ENCODE peak calls at places on chromosomes 2 and 18, in five cellular contexts. T, G, L, R and O are unnamed samples.

GRCh38 chr18:24010673-24011072 is 3.9 kb upstream of the TTC39C start:
- DNase-seq in T (no peak), G (no peak), L (no peak), R (no peak), O (no peak)

GRCh38 chr18:524496-524895 is 24.0 kb upstream of the COLEC12 start:
- DNase-seq in T (no peak), G (no peak), L (no peak), R (no peak), O (no peak)

GRCh38 chr2:48183276-48183675 is 277.0 kb upstream of the FBXO11 start:
- DNase-seq in T (no peak), G (no peak), L (no peak), R (no peak), O (no peak)

GRCh38 chr2:165182029-165182428 is 21.8 kb downstream of the SCN3A start:
- DNase-seq in T (no peak), G (no peak), L (no peak), R (no peak), O (no peak)

GRCh38 chr18:37577051-37577611 is 11.5 kb upstream of the CELF4 start:
- DNase-seq in T (no peak), G (no peak), L (no peak), R (peak; percentile 89), O (no peak)

GRCh38 chr18:26868968-26869586 is 3.6 kb upstream of the AQP4 start:
- DNase-seq in T (no peak), G (no peak), L (no peak), R (no peak), O (no peak)

GRCh38 chr2:216849987-216850386 is 9.9 kb downstream of the TNP1 start:
- DNase-seq in T (no peak), G (no peak), L (peak; percentile 11), R (no peak), O (no peak)

GRCh38 chr2:203959265-203960034 is 22.9 kb downstream of the ICOS start:
- DNase-seq in T (no peak), G (no peak), L (no peak), R (no peak), O (no peak)

GRCh38 chr2:154623819-154624218 is 74.7 kb upstream of the KCNJ3 start:
- DNase-seq in T (no peak), G (peak; percentile 42), L (no peak), R (peak; percentile 10), O (peak; percentile 56)

GRCh38 chr2:203238329-203238710 is 498 bp upstream of the CYP20A1 start:
- DNase-seq in T (no peak), G (no peak), L (no peak), R (no peak), O (no peak)

GRCh38 chr18:22021701-22022100 is 147.7 kb upstream of the GATA6 start:
- DNase-seq in T (no peak), G (peak; percentile 69), L (no peak), R (no peak), O (no peak)

GRCh38 chr2:169007941-169008340 is 23.2 kb downstream of the ABCB11 start:
- DNase-seq in T (no peak), G (no peak), L (no peak), R (no peak), O (no peak)

GRCh38 chr2:38266382-38267051 is 110.6 kb downstream of the ATL2 start:
- DNase-seq in T (no peak), G (no peak), L (no peak), R (no peak), O (no peak)

GRCh38 chr2:235268535-235268934 is 225.3 kb upstream of the AGAP1 start:
- DNase-seq in T (no peak), G (no peak), L (no peak), R (no peak), O (no peak)

GRCh38 chr18:48715651-48716354 is 177.0 kb downstream of the CTIF start:
- DNase-seq in T (no peak), G (no peak), L (no peak), R (no peak), O (no peak)

GRCh38 chr2:127589876-127590275 is 54.4 kb downstream of the MYO7B start:
- DNase-seq in T (no peak), G (no peak), L (no peak), R (no peak), O (no peak)

GRCh38 chr2:180705551-180705950 is 274.9 kb upstream of the UBE2E3 start:
- DNase-seq in T (no peak), G (no peak), L (no peak), R (no peak), O (no peak)

GRCh38 chr2:30444283-30444682 is 2.8 kb upstream of the LCLAT1 start:
- DNase-seq in T (no peak), G (no peak), L (no peak), R (no peak), O (no peak)

GRCh38 chr2:219916261-219916660 is 288.8 kb downstream of the SLC4A3 start:
- DNase-seq in T (no peak), G (no peak), L (no peak), R (no peak), O (no peak)

GRCh38 chr2:216142540-216142939 is 33.4 kb downstream of the XRCC5 start:
- DNase-seq in T (peak; percentile 70), G (no peak), L (no peak), R (no peak), O (no peak)

GRCh38 chr2:205684871-205685313 is 2.6 kb downstream of the NRP2 start:
- DNase-seq in T (no peak), G (no peak), L (no peak), R (no peak), O (no peak)

GRCh38 chr18:67875057-67875456 is 358.5 kb upstream of the DSEL start:
- DNase-seq in T (no peak), G (no peak), L (no peak), R (no peak), O (no peak)

GRCh38 chr18:21739604-21740473 is 753 bp upstream of the MIB1 start:
- DNase-seq in T (no peak), G (no peak), L (peak; percentile 41), R (no peak), O (no peak)

GRCh38 chr18:74499633-74500032 is 3.5 kb downstream of the CNDP2 start:
- DNase-seq in T (peak; percentile 37), G (no peak), L (peak; percentile 49), R (no peak), O (no peak)

GRCh38 chr2:96874099-96874831 is 4.4 kb upstream of the SEMA4C start:
- DNase-seq in T (peak; percentile 76), G (no peak), L (no peak), R (no peak), O (no peak)

GRCh38 chr18:48222118-48222517 is 187.1 kb downstream of the ZBTB7C start:
- DNase-seq in T (peak; percentile 2), G (peak; percentile 10), L (no peak), R (no peak), O (no peak)

GRCh38 chr2:174195253-174195652 is 53.1 kb downstream of the OLA1 start:
- DNase-seq in T (no peak), G (no peak), L (no peak), R (no peak), O (no peak)

GRCh38 chr2:169237286-169237685 is 125.0 kb downstream of the LRP2 start:
- DNase-seq in T (no peak), G (no peak), L (no peak), R (no peak), O (no peak)

DNA sequence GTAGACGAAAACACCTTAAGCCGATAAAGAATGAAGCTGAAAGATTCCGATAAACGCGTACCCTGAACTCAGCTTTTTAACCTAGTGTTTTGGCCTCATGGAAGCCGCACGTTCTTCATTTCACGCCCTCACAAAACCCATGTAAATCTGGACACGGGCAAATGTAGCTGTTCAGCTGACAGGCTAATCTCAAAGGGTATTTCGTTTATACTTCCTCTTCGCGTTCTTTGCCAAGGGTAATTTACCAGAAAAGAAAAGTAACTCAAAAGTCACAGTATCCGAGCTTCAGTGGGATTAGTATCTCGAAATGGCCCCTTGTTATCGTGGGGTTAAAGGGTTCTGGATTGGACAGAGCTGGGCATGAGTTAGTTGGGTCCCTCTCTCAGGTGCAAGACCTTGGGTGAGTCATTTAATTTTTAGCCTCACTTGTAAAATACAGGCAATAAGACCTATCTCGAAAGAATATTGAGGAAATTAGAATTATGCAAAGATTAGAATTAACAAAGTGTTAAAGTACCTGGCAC is 22.0 kb upstream of the STPG4 start:
- DNase-seq in T (no peak), G (no peak), L (no peak), R (no peak), O (no peak)
- TF ChIP-seq SIN3A in T (no peak), G (no peak), L (no peak), R (no peak), O (no peak)

GRCh38 chr2:108270768-108271506 is 17.8 kb upstream of the SULT1C2 start:
- DNase-seq in T (no peak), G (peak; percentile 49), L (no peak), R (no peak), O (no peak)

GRCh38 chr2:108268001-108268400 is 20.7 kb upstream of the SULT1C2 start:
- DNase-seq in T (no peak), G (no peak), L (no peak), R (no peak), O (no peak)

GRCh38 chr2:108270346-108270745 is 18.3 kb upstream of the SULT1C2 start:
- DNase-seq in T (no peak), G (no peak), L (no peak), R (no peak), O (no peak)

GRCh38 chr2:108267117-108267516 is 21.6 kb upstream of the SULT1C2 start:
- DNase-seq in T (no peak), G (no peak), L (no peak), R (no peak), O (no peak)

GRCh38 chr2:108271691-108272253 is 16.9 kb upstream of the SULT1C2 start:
- DNase-seq in T (no peak), G (peak; percentile 81), L (peak; percentile 27), R (no peak), O (no peak)
- TF ChIP-seq SP1 in T (no peak), G (no peak), L (no peak), R (no peak), O (no peak)

GRCh38 chr2:210461401-210461800 is 15.2 kb downstream of the LANCL1 start:
- DNase-seq in T (peak; percentile 45), G (no peak), L (no peak), R (no peak), O (no peak)

GRCh38 chr2:210460863-210461227 is 15.7 kb downstream of the LANCL1 start:
- DNase-seq in T (no peak), G (no peak), L (no peak), R (no peak), O (no peak)

GRCh38 chr2:210458395-210458794 is 18.2 kb downstream of the LANCL1 start:
- DNase-seq in T (no peak), G (no peak), L (no peak), R (no peak), O (no peak)

GRCh38 chr2:210459407-210459806 is 17.2 kb downstream of the LANCL1 start:
- DNase-seq in T (no peak), G (no peak), L (no peak), R (no peak), O (no peak)

GRCh38 chr2:210459925-210460862 is 16.4 kb downstream of the LANCL1 start:
- DNase-seq in T (no peak), G (no peak), L (peak; percentile 7), R (no peak), O (no peak)
- TF ChIP-seq JUND in T (no peak), G (no peak), L (no peak), R (no peak), O (no peak)

DNA sequence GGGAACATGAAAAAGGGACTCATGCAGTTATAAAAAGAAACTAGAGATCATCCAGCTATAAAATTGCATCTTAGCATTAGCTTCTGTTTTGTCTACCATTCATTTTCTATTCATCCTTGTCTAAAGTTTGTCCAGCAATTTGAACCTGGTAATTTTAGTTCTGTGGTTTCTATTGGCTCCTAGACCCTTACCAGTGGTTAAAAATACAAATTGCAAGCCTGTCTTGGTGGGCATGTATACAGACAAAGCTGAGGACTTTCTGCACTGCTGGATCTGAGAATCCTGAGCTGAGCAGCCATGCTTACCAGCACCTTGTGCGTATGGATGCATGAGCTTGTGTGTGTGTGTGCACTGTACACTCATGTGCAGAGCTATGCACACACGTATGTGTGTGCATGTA is 144.9 kb downstream of the FAM210A start:
- DNase-seq in T (no peak), G (no peak), L (no peak), R (no peak), O (no peak)
- TF ChIP-seq SIN3A in T (no peak), G (no peak), L (no peak), R (no peak), O (no peak)